ENCODE peak calls at places on chromosomes 7 and 10, in ten cellular contexts. Z is activated CD8-positive, alpha-beta memory T cell treated with anti-CD3 and anti-CD28 coated beads, Interleukin-2, amount 50 U/mL, for 48 hours; N is ELR; E is Calu3; C is activated T-cell treated with anti-CD3 and anti-CD28 coated beads for 1 hour; Q is posterior vena cava; X is NCI-H460; A is hypothalamus; O is lower lobe of right lung; K is breast epithelium. V is an unnamed sample.

GRCh38 chr7:7799138-7799537 is 80.7 kb upstream of the RPA3 start:
- DNase-seq in Z (no peak), N (peak), E (no peak), C (no peak), Q (no peak), X (peak), A (no peak), O (no peak), K (no peak), V (no peak)

GRCh38 chr10:36759111-36759805 is 366.1 kb upstream of the ANKRD30A start:
- DNase-seq in Z (no peak), N (peak), E (no peak), C (no peak), Q (no peak), X (no peak), A (no peak), O (no peak), K (no peak), V (no peak)

GRCh38 chr7:43650457-43651052 is 67.6 kb downstream of the STK17A start:
- DNase-seq in Z (no peak), N (peak), E (no peak), C (no peak), Q (no peak), X (no peak), A (no peak), O (no peak), K (no peak), V (no peak)

GRCh38 chr10:8331387-8331786 is 276.9 kb downstream of the GATA3 start:
- DNase-seq in Z (no peak), N (no peak), E (no peak), C (no peak), Q (no peak), X (no peak), A (no peak), O (no peak), K (no peak), V (no peak)

GRCh38 chr10:119135517-119135890 is 30.0 kb downstream of the SFXN4 start:
- DNase-seq in Z (no peak), N (no peak), E (no peak), C (no peak), Q (peak), X (no peak), A (no peak), O (no peak), K (no peak), V (no peak)

GRCh38 chr10:117646718-117647117 is 104.2 kb downstream of the EMX2 start:
- DNase-seq in Z (no peak), N (no peak), E (no peak), C (no peak), Q (no peak), X (no peak), A (no peak), O (no peak), K (no peak), V (no peak)

GRCh38 chr10:59880976-59881510 is 25.3 kb downstream of the CCDC6 start:
- DNase-seq in Z (peak), N (no peak), E (no peak), C (no peak), Q (no peak), X (no peak), A (no peak), O (no peak), K (no peak), V (no peak)

GRCh38 chr10:99325261-99325660 is 3.9 kb upstream of the CNNM1 start:
- DNase-seq in Z (no peak), N (no peak), E (no peak), C (no peak), Q (no peak), X (no peak), A (no peak), O (no peak), K (no peak), V (no peak)

GRCh38 chr10:92126100-92126650 is 164.7 kb downstream of the CPEB3 start:
- DNase-seq in Z (no peak), N (peak), E (no peak), C (no peak), Q (no peak), X (no peak), A (no peak), O (no peak), K (no peak), V (no peak)

GRCh38 chr10:5776881-5777197 is 36.4 kb downstream of the GDI2 start:
- DNase-seq in Z (no peak), N (peak), E (no peak), C (no peak), Q (no peak), X (no peak), A (no peak), O (no peak), K (no peak), V (no peak)

GRCh38 chr7:40644454-40645188 is 509.8 kb downstream of the SUGCT start:
- DNase-seq in Z (no peak), N (no peak), E (no peak), C (no peak), Q (no peak), X (no peak), A (no peak), O (no peak), K (no peak), V (no peak)

GRCh38 chr10:110392860-110393732 is 88.4 kb upstream of the SMNDC1 start:
- DNase-seq in Z (no peak), N (peak), E (no peak), C (no peak), Q (no peak), X (no peak), A (no peak), O (no peak), K (peak), V (no peak)

GRCh38 chr10:27244976-27245375 is 4.4 kb upstream of the ACBD5 start:
- DNase-seq in Z (no peak), N (no peak), E (no peak), C (no peak), Q (no peak), X (no peak), A (no peak), O (no peak), K (no peak), V (no peak)

GRCh38 chr10:35423505-35424306 is 87.4 kb downstream of the CCNY start:
- DNase-seq in Z (no peak), N (peak), E (no peak), C (no peak), Q (no peak), X (no peak), A (no peak), O (no peak), K (no peak), V (no peak)

GRCh38 chr10:81116201-81116600 is 578.5 kb downstream of the SH2D4B start:
- DNase-seq in Z (no peak), N (no peak), E (peak), C (no peak), Q (no peak), X (no peak), A (no peak), O (no peak), K (no peak), V (no peak)

GRCh38 chr10:100333106-100333505 is 3.1 kb upstream of the PKD2L1 start:
- DNase-seq in Z (no peak), N (no peak), E (no peak), C (no peak), Q (no peak), X (no peak), A (no peak), O (no peak), K (no peak), V (no peak)

GRCh38 chr7:922334-923107 is 32.0 kb downstream of the ADAP1 start:
- DNase-seq in Z (peak), N (no peak), E (no peak), C (peak), Q (peak), X (no peak), A (no peak), O (peak), K (no peak), V (no peak)

GRCh38 chr7:84102213-84102612 is 92.4 kb downstream of the SEMA3A start:
- DNase-seq in Z (no peak), N (no peak), E (no peak), C (no peak), Q (no peak), X (no peak), A (no peak), O (no peak), K (no peak), V (no peak)

GRCh38 chr7:149736478-149737360 is 36.7 kb downstream of the ZNF467 start:
- DNase-seq in Z (no peak), N (no peak), E (no peak), C (no peak), Q (no peak), X (no peak), A (no peak), O (peak), K (no peak), V (no peak)

GRCh38 chr7:157041514-157042277 is 31.2 kb upstream of the MNX1 start:
- DNase-seq in Z (peak), N (no peak), E (no peak), C (no peak), Q (peak), X (no peak), A (no peak), O (no peak), K (no peak), V (no peak)

GRCh38 chr7:24435002-24435401 is 138.2 kb upstream of the PALS2 start:
- DNase-seq in Z (no peak), N (no peak), E (no peak), C (no peak), Q (no peak), X (no peak), A (no peak), O (no peak), K (no peak), V (no peak)

GRCh38 chr7:102291056-102291915 is 4.6 kb downstream of the SH2B2 start:
- DNase-seq in Z (no peak), N (no peak), E (no peak), C (no peak), Q (no peak), X (no peak), A (no peak), O (no peak), K (no peak), V (no peak)

GRCh38 chr7:81211617-81212016 is 292.8 kb upstream of the SEMA3C start:
- DNase-seq in Z (no peak), N (peak), E (no peak), C (no peak), Q (no peak), X (no peak), A (no peak), O (no peak), K (no peak), V (no peak)

GRCh38 chr7:68411742-68412141 is 1186.5 kb upstream of the AUTS2 start:
- DNase-seq in Z (no peak), N (no peak), E (no peak), C (no peak), Q (no peak), X (no peak), A (no peak), O (no peak), K (no peak), V (no peak)

GRCh38 chr7:91636728-91637127 is 243.8 kb downstream of the MTERF1 start:
- DNase-seq in Z (no peak), N (no peak), E (no peak), C (no peak), Q (no peak), X (no peak), A (no peak), O (no peak), K (no peak), V (no peak)

GRCh38 chr10:4127518-4128315 is 342.7 kb upstream of the KLF6 start:
- DNase-seq in Z (no peak), N (no peak), E (peak), C (no peak), Q (no peak), X (no peak), A (no peak), O (no peak), K (no peak), V (no peak)

GRCh38 chr7:44772867-44773266 is 23.6 kb upstream of the PPIA start:
- DNase-seq in Z (no peak), N (no peak), E (no peak), C (no peak), Q (no peak), X (no peak), A (no peak), O (no peak), K (no peak), V (no peak)

GRCh38 chr7:140542226-140542625 is 62.9 kb upstream of the MKRN1 start:
- DNase-seq in Z (no peak), N (peak), E (no peak), C (no peak), Q (no peak), X (no peak), A (no peak), O (no peak), K (no peak), V (no peak)

GRCh38 chr7:2299131-2299829 is 15.0 kb downstream of the SNX8 start:
- DNase-seq in Z (peak), N (peak), E (no peak), C (no peak), Q (peak), X (no peak), A (no peak), O (peak), K (no peak), V (no peak)

GRCh38 chr10:22253578-22253882 is 35.7 kb upstream of the EBLN1 start:
- DNase-seq in Z (no peak), N (no peak), E (no peak), C (peak), Q (peak), X (no peak), A (no peak), O (peak), K (peak), V (peak)

GRCh38 chr7:25392571-25393338 is 164.5 kb upstream of the NPVF start:
- DNase-seq in Z (no peak), N (no peak), E (no peak), C (no peak), Q (no peak), X (no peak), A (no peak), O (no peak), K (no peak), V (no peak)

GRCh38 chr10:22573820-22574569 is 140.4 kb downstream of the PIP4K2A start:
- DNase-seq in Z (no peak), N (peak), E (peak), C (peak), Q (no peak), X (no peak), A (no peak), O (no peak), K (no peak), V (peak)

GRCh38 chr7:91894781-91895480 is 14.4 kb upstream of the MTERF1 start:
- DNase-seq in Z (no peak), N (no peak), E (no peak), C (no peak), Q (no peak), X (no peak), A (no peak), O (no peak), K (no peak), V (no peak)

GRCh38 chr10:6586501-6586900 is 6.4 kb upstream of the PRKCQ start:
- DNase-seq in Z (no peak), N (no peak), E (no peak), C (no peak), Q (no peak), X (no peak), A (no peak), O (no peak), K (no peak), V (no peak)

GRCh38 chr7:130669051-130669700 is 628 bp upstream of the COPG2 start:
- DNase-seq in Z (no peak), N (no peak), E (no peak), C (no peak), Q (no peak), X (peak), A (no peak), O (no peak), K (no peak), V (no peak)

GRCh38 chr7:93921607-93922446 is at the start of gene GNG11:
- DNase-seq in Z (peak), N (peak), E (peak), C (no peak), Q (peak), X (peak), A (no peak), O (peak), K (peak), V (peak)